ENCODE peak calls at places on chromosome 17, in four cellular contexts. One of them, this sample, is unnamed.
A peak's percentile ranks its signal among the peaks of the same experiment; 100 is the strongest.

GRCh38 chr17:45640141-45640850 is 143.8 kb upstream of the CRHR1 start:
- DNase-seq in H9: peak; percentile 90
- DNase-seq in IMR-90: peak; percentile 76
- DNase-seq in H1: peak; percentile 57
- DNase-seq in this sample: peak; percentile 86

GRCh38 chr17:28993013-28993600 is 12.7 kb downstream of the SEZ6 start:
- DNase-seq in H9: no peak
- DNase-seq in IMR-90: no peak
- DNase-seq in H1: no peak
- DNase-seq in this sample: no peak

GRCh38 chr17:43578699-43579569 is 32.8 kb upstream of the ETV4 start:
- DNase-seq in H9: peak; percentile 70
- DNase-seq in IMR-90: peak; percentile 85
- DNase-seq in H1: no peak
- DNase-seq in this sample: no peak

GRCh38 chr17:16662936-16663335 is 9.3 kb upstream of the ZNF624 start:
- DNase-seq in H9: no peak
- DNase-seq in IMR-90: no peak
- DNase-seq in H1: no peak
- DNase-seq in this sample: no peak

GRCh38 chr17:56977673-56978395 is at the start of gene SCPEP1:
- DNase-seq in H9: peak; percentile 97
- DNase-seq in IMR-90: peak; percentile 70
- DNase-seq in H1: peak; percentile 73
- DNase-seq in this sample: peak; percentile 88

GRCh38 chr17:72456026-72456569 is 335.3 kb downstream of the SOX9 start:
- DNase-seq in H9: no peak
- DNase-seq in IMR-90: peak; percentile 67
- DNase-seq in H1: no peak
- DNase-seq in this sample: no peak

GRCh38 chr17:44914698-44915271 is 515 bp downstream of the GFAP start:
- DNase-seq in H9: peak; percentile 38
- DNase-seq in IMR-90: no peak
- DNase-seq in H1: no peak
- DNase-seq in this sample: no peak

GRCh38 chr17:4230142-4230541 is 33.6 kb downstream of the ANKFY1 start:
- DNase-seq in H9: no peak
- DNase-seq in IMR-90: peak; percentile 97
- DNase-seq in H1: no peak
- DNase-seq in this sample: peak; percentile 94

GRCh38 chr17:12318614-12319266 is 298.1 kb downstream of the MAP2K4 start:
- DNase-seq in H9: no peak
- DNase-seq in IMR-90: peak; percentile 51
- DNase-seq in H1: no peak
- DNase-seq in this sample: no peak

GRCh38 chr17:80270836-80271235 is 10.2 kb downstream of the RNF213 start:
- DNase-seq in H9: peak; percentile 93
- DNase-seq in IMR-90: no peak
- DNase-seq in H1: peak; percentile 34
- DNase-seq in this sample: peak; percentile 91

GRCh38 chr17:38554430-38555350 is 51.1 kb downstream of the SRCIN1 start:
- DNase-seq in H9: no peak
- DNase-seq in IMR-90: peak; percentile 14
- DNase-seq in H1: no peak
- DNase-seq in this sample: no peak

GRCh38 chr17:6640536-6641373 is at the start of the genes KIAA0753 and TXNDC17:
- DNase-seq in H9: peak; percentile 97
- DNase-seq in IMR-90: peak; percentile 90
- DNase-seq in H1: peak; percentile 70
- DNase-seq in this sample: peak; percentile 94

GRCh38 chr17:6638046-6638908 is 2.2 kb downstream of the KIAA0753 start:
- DNase-seq in H9: no peak
- DNase-seq in IMR-90: no peak
- DNase-seq in H1: no peak
- DNase-seq in this sample: no peak

GRCh38 chr17:6637458-6637840 is 3.1 kb downstream of the KIAA0753 start:
- DNase-seq in H9: no peak
- DNase-seq in IMR-90: no peak
- DNase-seq in H1: no peak
- DNase-seq in this sample: no peak

GRCh38 chr17:6639651-6640535 is 618 bp downstream of the KIAA0753 start:
- DNase-seq in H9: peak; percentile 52
- DNase-seq in IMR-90: peak; percentile 38
- DNase-seq in H1: no peak
- DNase-seq in this sample: peak; percentile 68

GRCh38 chr17:6639014-6639650 is 1.4 kb downstream of the KIAA0753 start:
- DNase-seq in H9: no peak
- DNase-seq in IMR-90: no peak
- DNase-seq in H1: no peak
- DNase-seq in this sample: no peak
- H3K56ac ChIP-seq in H9: no peak overlapping the region
- H3K56ac ChIP-seq in IMR-90: no peak overlapping the region
- H3K56ac ChIP-seq in H1: no peak overlapping the region
- H3K56ac ChIP-seq in this sample: peak overlapping the region; percentile 99

DNA sequence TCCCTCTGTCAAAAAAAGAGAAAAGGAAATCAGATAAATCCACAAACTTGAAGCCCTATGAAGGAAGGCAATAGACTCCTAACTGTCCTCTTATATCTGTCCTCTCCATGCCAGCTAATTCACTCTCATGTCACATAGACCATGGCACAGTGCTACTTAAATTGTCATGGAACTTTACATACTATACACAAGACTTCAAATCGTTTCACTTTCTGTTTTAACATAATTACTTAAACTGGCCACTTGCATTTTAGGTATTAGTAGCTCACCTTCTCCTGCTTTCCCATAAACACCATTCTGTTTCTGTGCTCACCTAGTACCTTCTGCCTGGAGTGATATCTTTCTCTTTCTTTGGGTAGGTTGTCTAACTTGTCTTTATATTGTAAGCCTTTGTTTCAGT is 816.7 kb upstream of the KIF2B start:
- DNase-seq in H9: no peak
- DNase-seq in IMR-90: no peak
- DNase-seq in H1: no peak
- DNase-seq in this sample: no peak
- H3K56ac ChIP-seq in H9: no peak overlapping the region
- H3K56ac ChIP-seq in IMR-90: no peak overlapping the region
- H3K56ac ChIP-seq in H1: no peak overlapping the region
- H3K56ac ChIP-seq in this sample: no peak overlapping the region

DNA sequence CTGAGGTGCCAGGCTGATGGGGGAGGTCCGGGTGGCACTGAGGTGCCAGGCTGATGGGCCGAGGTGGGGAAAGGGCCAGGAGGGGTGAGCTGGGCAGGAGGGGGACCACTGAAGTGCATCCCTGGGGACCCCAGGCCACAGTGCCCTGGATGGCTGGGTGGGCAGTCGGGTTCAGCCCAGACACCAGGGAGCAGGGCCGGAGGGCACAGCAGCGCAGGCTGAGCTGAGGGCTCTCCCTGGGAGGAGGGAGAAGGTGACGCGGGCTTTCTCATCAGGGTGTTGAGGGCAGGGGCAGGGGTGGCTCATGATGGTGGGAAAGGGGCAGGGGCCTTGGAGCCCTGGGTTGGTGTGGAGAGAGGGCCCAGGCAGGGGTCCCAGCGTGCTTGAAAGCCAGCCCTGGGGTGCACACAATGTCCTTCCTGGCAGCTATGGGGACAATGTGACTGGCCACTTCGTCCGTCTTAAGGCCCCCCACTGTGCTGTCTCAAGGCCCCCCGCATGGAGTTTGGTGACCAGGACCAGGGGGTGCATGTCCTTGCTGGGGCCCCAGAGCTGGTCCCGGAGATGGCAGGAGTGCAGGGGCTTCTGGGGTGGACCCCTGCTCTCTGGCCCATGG is 16.0 kb downstream of the CD7 start:
- DNase-seq in H9: no peak
- DNase-seq in IMR-90: no peak
- DNase-seq in H1: no peak
- DNase-seq in this sample: no peak
- H3K56ac ChIP-seq in H9: no peak overlapping the region
- H3K56ac ChIP-seq in IMR-90: no peak overlapping the region
- H3K56ac ChIP-seq in H1: no peak overlapping the region
- H3K56ac ChIP-seq in this sample: no peak overlapping the region

DNA sequence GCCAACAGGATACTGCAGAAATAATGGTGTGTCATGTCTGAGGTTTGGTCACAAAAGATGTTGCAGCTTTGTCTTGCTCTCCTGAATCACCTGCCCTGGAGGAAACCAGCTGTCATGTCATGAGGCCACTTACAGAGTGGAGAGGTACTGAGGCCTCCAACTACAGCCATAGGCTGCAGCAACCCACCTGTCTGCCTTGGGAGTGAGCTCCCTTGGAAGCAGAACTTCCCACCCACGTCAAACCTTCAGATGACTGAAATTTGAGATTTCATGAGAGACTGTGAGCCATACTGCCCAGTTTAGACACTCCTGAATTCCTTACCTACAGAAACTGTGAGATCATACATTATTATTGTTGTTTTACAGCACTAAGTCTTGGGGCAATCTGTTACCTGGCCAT is 475.9 kb downstream of the HS3ST3B1 start:
- DNase-seq in H9: no peak
- DNase-seq in IMR-90: peak; percentile 50
- DNase-seq in H1: no peak
- DNase-seq in this sample: no peak
- H3K56ac ChIP-seq in H9: no peak overlapping the region
- H3K56ac ChIP-seq in IMR-90: no peak overlapping the region
- H3K56ac ChIP-seq in H1: no peak overlapping the region
- H3K56ac ChIP-seq in this sample: no peak overlapping the region

GRCh38 chr17:82091264-82092066 is 6.6 kb downstream of the FASN start:
- DNase-seq in H9: no peak
- DNase-seq in IMR-90: no peak
- DNase-seq in H1: no peak
- DNase-seq in this sample: no peak
- H3K56ac ChIP-seq in H9: no peak overlapping the region
- H3K56ac ChIP-seq in IMR-90: no peak overlapping the region
- H3K56ac ChIP-seq in H1: no peak overlapping the region
- H3K56ac ChIP-seq in this sample: no peak overlapping the region

DNA sequence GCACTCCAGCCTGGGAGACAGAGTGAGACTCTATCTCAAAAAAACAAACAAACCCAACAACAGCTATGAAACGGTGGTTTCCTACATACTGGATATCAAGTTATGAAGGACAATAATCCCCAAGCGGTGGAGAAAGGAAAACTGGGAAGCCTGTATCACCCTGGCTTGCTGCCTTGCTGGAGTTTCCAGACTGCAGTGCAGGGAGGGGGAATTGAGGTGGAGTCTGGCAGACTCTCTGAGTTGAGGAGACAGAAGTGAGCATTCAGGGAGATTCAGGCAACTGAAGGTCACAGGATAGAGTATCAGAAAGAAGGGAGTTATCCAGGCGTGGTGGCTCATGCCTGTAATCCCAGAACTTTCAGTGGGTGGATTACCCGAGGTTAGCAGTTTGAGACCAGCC is 11.9 kb downstream of the QRICH2 start:
- DNase-seq in H9: no peak
- DNase-seq in IMR-90: no peak
- DNase-seq in H1: no peak
- DNase-seq in this sample: no peak
- H3K56ac ChIP-seq in H9: no peak overlapping the region
- H3K56ac ChIP-seq in IMR-90: no peak overlapping the region
- H3K56ac ChIP-seq in H1: no peak overlapping the region
- H3K56ac ChIP-seq in this sample: no peak overlapping the region

DNA sequence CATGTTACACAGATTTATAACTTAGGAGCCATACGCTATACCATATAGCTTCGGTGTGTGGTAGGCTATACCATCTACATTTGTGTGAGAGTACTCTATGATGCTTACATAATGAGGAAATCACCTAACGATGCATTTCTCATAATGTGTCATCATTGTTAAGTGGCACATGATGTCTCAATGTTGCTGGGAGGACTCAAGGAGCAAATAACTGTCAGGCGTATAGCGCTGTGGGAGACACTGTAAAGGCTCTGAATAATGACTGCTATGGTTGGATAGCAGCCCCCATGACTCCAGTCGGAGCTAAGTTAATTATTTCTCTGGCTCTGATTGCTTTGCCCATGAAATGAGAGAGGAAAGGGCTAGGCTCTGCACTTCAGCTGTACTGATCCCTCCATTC is 197.2 kb downstream of the RGS9 start:
- DNase-seq in H9: no peak
- DNase-seq in IMR-90: no peak
- DNase-seq in H1: no peak
- DNase-seq in this sample: no peak
- H3K56ac ChIP-seq in H9: no peak overlapping the region
- H3K56ac ChIP-seq in IMR-90: no peak overlapping the region
- H3K56ac ChIP-seq in H1: no peak overlapping the region
- H3K56ac ChIP-seq in this sample: no peak overlapping the region

GRCh38 chr17:77163001-77163400 is 22.2 kb downstream of the SEC14L1 start:
- DNase-seq in H9: no peak
- DNase-seq in IMR-90: peak; percentile 19
- DNase-seq in H1: no peak
- DNase-seq in this sample: no peak
- H3K56ac ChIP-seq in H9: no peak overlapping the region
- H3K56ac ChIP-seq in IMR-90: no peak overlapping the region
- H3K56ac ChIP-seq in H1: no peak overlapping the region
- H3K56ac ChIP-seq in this sample: peak overlapping the region; percentile 38

GRCh38 chr17:49471089-49471683 is 23.9 kb upstream of the NGFR start:
- DNase-seq in H9: peak; percentile 68
- DNase-seq in IMR-90: no peak
- DNase-seq in H1: no peak
- DNase-seq in this sample: peak; percentile 64
- H3K56ac ChIP-seq in H9: no peak overlapping the region
- H3K56ac ChIP-seq in IMR-90: no peak overlapping the region
- H3K56ac ChIP-seq in H1: no peak overlapping the region
- H3K56ac ChIP-seq in this sample: peak overlapping the region; percentile 37

This sample was measured in mesendoderm.